ENCODE peak calls at places on chromosomes 1 and 21, in eight cellular contexts. Q, R, V, M, T, Z, U and I are unnamed samples.

GRCh38 chr1:200040516-200041138 is 13.1 kb downstream of the NR5A2 start:
- DNase-seq in Q (no peak), R (no peak), V (peak), M (peak), T (no peak), Z (no peak), U (no peak), I (no peak)

GRCh38 chr1:156993426-156994147 is 52.0 kb downstream of the ARHGEF11 start:
- DNase-seq in Q (no peak), R (no peak), V (no peak), M (no peak), T (no peak), Z (no peak), U (no peak), I (no peak)

GRCh38 chr1:234544094-234544579 is 65.2 kb upstream of the TARBP1 start:
- DNase-seq in Q (no peak), R (peak), V (peak), M (no peak), T (peak), Z (no peak), U (peak), I (no peak)

GRCh38 chr1:193406901-193407300 is 220.5 kb upstream of the B3GALT2 start:
- DNase-seq in Q (no peak), R (peak), V (peak), M (no peak), T (peak), Z (no peak), U (no peak), I (no peak)

GRCh38 chr1:9101510-9102146 is 27.3 kb downstream of the GPR157 start:
- DNase-seq in Q (no peak), R (peak), V (peak), M (peak), T (peak), Z (no peak), U (peak), I (no peak)

GRCh38 chr1:54955359-54955758 is 25.1 kb upstream of the TMEM61 start:
- DNase-seq in Q (no peak), R (peak), V (peak), M (no peak), T (peak), Z (no peak), U (no peak), I (no peak)

GRCh38 chr21:46437511-46437910 is 21.2 kb upstream of the DIP2A start:
- DNase-seq in Q (peak), R (no peak), V (no peak), M (no peak), T (no peak), Z (no peak), U (no peak), I (no peak)

GRCh38 chr1:34926894-34927293 is 2.6 kb downstream of the DLGAP3 start:
- DNase-seq in Q (no peak), R (no peak), V (no peak), M (peak), T (no peak), Z (no peak), U (no peak), I (no peak)

GRCh38 chr1:9687876-9688582 is 36.5 kb downstream of the PIK3CD start:
- DNase-seq in Q (no peak), R (no peak), V (peak), M (no peak), T (peak), Z (no peak), U (no peak), I (no peak)

GRCh38 chr1:234222561-234223280 is 150.5 kb upstream of the COA6 start:
- DNase-seq in Q (no peak), R (peak), V (no peak), M (no peak), T (no peak), Z (no peak), U (no peak), I (peak)

GRCh38 chr21:45901061-45901690 is 80.4 kb upstream of the COL6A1 start:
- DNase-seq in Q (peak), R (no peak), V (no peak), M (no peak), T (no peak), Z (no peak), U (no peak), I (no peak)

GRCh38 chr1:86429122-86429725 is 5.3 kb downstream of the CLCA2 start:
- DNase-seq in Q (no peak), R (no peak), V (peak), M (no peak), T (no peak), Z (no peak), U (no peak), I (no peak)

GRCh38 chr1:47533176-47534039 is 95.6 kb downstream of the FOXD2 start:
- DNase-seq in Q (peak), R (no peak), V (peak), M (no peak), T (peak), Z (no peak), U (peak), I (no peak)

GRCh38 chr1:165187020-165187628 is 169.4 kb downstream of the LMX1A start:
- DNase-seq in Q (no peak), R (no peak), V (no peak), M (peak), T (no peak), Z (no peak), U (no peak), I (no peak)

GRCh38 chr1:244863491-244864252 is 671 bp downstream of the HNRNPU start:
- DNase-seq in Q (peak), R (no peak), V (no peak), M (no peak), T (no peak), Z (peak), U (peak), I (no peak)

GRCh38 chr1:171715813-171716251 is 26.0 kb downstream of the VAMP4 start:
- DNase-seq in Q (no peak), R (no peak), V (peak), M (no peak), T (no peak), Z (no peak), U (no peak), I (no peak)

GRCh38 chr1:71046891-71047634 is 553 bp downstream of the PTGER3 start:
- DNase-seq in Q (peak), R (no peak), V (no peak), M (no peak), T (no peak), Z (no peak), U (no peak), I (no peak)

GRCh38 chr1:235938714-235939487 is 72.2 kb upstream of the LYST start:
- DNase-seq in Q (no peak), R (no peak), V (no peak), M (no peak), T (no peak), Z (no peak), U (no peak), I (no peak)

GRCh38 chr1:219927298-219927955 is 930 bp downstream of the SLC30A10 start:
- DNase-seq in Q (no peak), R (no peak), V (no peak), M (no peak), T (no peak), Z (no peak), U (no peak), I (no peak)

GRCh38 chr1:115331531-115332331 is 6.3 kb downstream of the NGF start:
- DNase-seq in Q (no peak), R (no peak), V (peak), M (no peak), T (no peak), Z (no peak), U (no peak), I (no peak)

GRCh38 chr21:42289926-42290325 is 25.3 kb downstream of the TFF3 start:
- DNase-seq in Q (peak), R (no peak), V (no peak), M (no peak), T (no peak), Z (no peak), U (peak), I (no peak)

GRCh38 chr21:35163381-35163780 is 114.3 kb upstream of the RUNX1 start:
- DNase-seq in Q (no peak), R (peak), V (no peak), M (no peak), T (no peak), Z (no peak), U (no peak), I (peak)

GRCh38 chr21:43287111-43287973 is 118.5 kb downstream of the CRYAA start:
- DNase-seq in Q (peak), R (no peak), V (no peak), M (no peak), T (no peak), Z (no peak), U (no peak), I (no peak)

GRCh38 chr1:226369110-226369509 is 38.8 kb downstream of the PARP1 start:
- DNase-seq in Q (no peak), R (no peak), V (no peak), M (no peak), T (no peak), Z (no peak), U (no peak), I (no peak)
- H3K27ac ChIP-seq in Q (no peak), R (no peak), V (no peak), M (no peak), T (no peak), Z (no peak), U (no peak), I (no peak)

DNA sequence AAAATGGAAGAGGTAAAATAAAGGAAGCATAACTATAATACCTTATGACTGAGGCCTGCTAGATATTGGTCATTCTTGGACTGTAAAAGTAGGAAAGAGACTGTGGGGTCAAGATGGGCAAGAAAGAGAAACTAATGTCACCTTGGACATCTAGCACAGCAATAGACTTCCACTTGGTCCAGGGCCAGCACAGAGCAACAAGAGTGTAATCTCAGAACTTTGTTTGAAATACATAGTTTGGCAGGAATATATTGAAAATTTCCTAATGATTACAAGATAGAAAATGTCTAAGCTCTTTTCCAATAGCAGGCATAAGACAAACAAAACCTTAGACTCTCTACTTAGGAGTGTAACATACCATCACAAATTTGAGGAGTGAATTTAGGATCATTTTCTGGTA is 4.6 kb downstream of the LRRC8C start:
- DNase-seq in Q (no peak), R (no peak), V (no peak), M (no peak), T (no peak), Z (no peak), U (no peak), I (no peak)
- H3K27ac ChIP-seq in Q (no peak), R (no peak), V (no peak), M (no peak), T (no peak), Z (no peak), U (no peak), I (peak)

GRCh38 chr1:17189632-17190525 is 15.0 kb upstream of the PADI1 start:
- DNase-seq in Q (no peak), R (peak), V (peak), M (no peak), T (peak), Z (no peak), U (no peak), I (peak)
- H3K27ac ChIP-seq in Q (no peak), R (peak), V (peak), M (no peak), T (peak), Z (no peak), U (no peak), I (peak)

GRCh38 chr21:32423846-32424535 is 11.5 kb downstream of the EVA1C start:
- DNase-seq in Q (no peak), R (no peak), V (no peak), M (no peak), T (no peak), Z (no peak), U (no peak), I (no peak)

GRCh38 chr21:32425628-32426027 is 13.1 kb downstream of the EVA1C start:
- DNase-seq in Q (no peak), R (no peak), V (no peak), M (no peak), T (no peak), Z (no peak), U (no peak), I (no peak)

GRCh38 chr21:32426066-32426465 is 13.6 kb downstream of the EVA1C start:
- DNase-seq in Q (no peak), R (peak), V (no peak), M (no peak), T (no peak), Z (no peak), U (no peak), I (peak)

GRCh38 chr21:32423320-32423719 is 10.8 kb downstream of the EVA1C start:
- DNase-seq in Q (no peak), R (peak), V (no peak), M (no peak), T (peak), Z (no peak), U (no peak), I (peak)

GRCh38 chr21:32424674-32425073 is 12.2 kb downstream of the EVA1C start:
- DNase-seq in Q (no peak), R (no peak), V (no peak), M (no peak), T (no peak), Z (no peak), U (no peak), I (no peak)
- H3K27ac ChIP-seq in Q (no peak), R (peak), V (no peak), M (no peak), T (no peak), Z (no peak), U (no peak), I (peak)

GRCh38 chr1:109642610-109643009 is 13.3 kb upstream of the GSTM4 start:
- DNase-seq in Q (no peak), R (no peak), V (peak), M (no peak), T (no peak), Z (no peak), U (no peak), I (no peak)
- H3K27ac ChIP-seq in Q (no peak), R (no peak), V (no peak), M (no peak), T (no peak), Z (no peak), U (no peak), I (no peak)